ENCODE peak calls at places on chromosome 4, in seven cellular contexts. C, M, Z, X, T, A and D are unnamed samples.
A peak's percentile ranks its signal among the peaks of the same experiment; 100 is the strongest.

GRCh38 chr4:39279416-39279815 is 86.7 kb downstream of the RFC1 start:
- DNase-seq in C (no peak), Z (no peak), X (no peak), M (no peak), A (no peak), T (no peak), D (no peak)

GRCh38 chr4:11739992-11740391 is 311.3 kb upstream of the HS3ST1 start:
- DNase-seq in C (no peak), M (no peak), A (no peak), T (no peak), X (no peak), Z (no peak), D (no peak)

GRCh38 chr4:177492022-177492421 is 49.8 kb upstream of the AGA start:
- DNase-seq in T (no peak), M (no peak), A (no peak), Z (no peak), X (no peak), C (no peak), D (no peak)

GRCh38 chr4:99293357-99293756 is 2.6 kb upstream of the ADH1A start:
- DNase-seq in X (no peak), A (no peak), Z (no peak), M (no peak), T (no peak), C (no peak), D (no peak)

GRCh38 chr4:7992846-7993245 is 53.2 kb upstream of the AFAP1 start:
- DNase-seq in Z (no peak), X (no peak), A (no peak), T (no peak), M (no peak), C (no peak), D (no peak)

GRCh38 chr4:24923550-24923949 is 10.7 kb upstream of the CCDC149 start:
- DNase-seq in T (no peak), Z (no peak), C (no peak), A (no peak), M (no peak), X (no peak), D (no peak)

GRCh38 chr4:148065069-148065468 is 333.2 kb downstream of the ARHGAP10 start:
- DNase-seq in A (no peak), M (no peak), T (no peak), Z (no peak), C (peak; percentile 54), X (no peak), D (no peak)

GRCh38 chr4:114905017-114905416 is 208.4 kb downstream of the NDST4 start:
- DNase-seq in T (no peak), C (no peak), M (no peak), A (no peak), X (no peak), Z (no peak), D (no peak)

GRCh38 chr4:70992354-70992753 is 1.1 kb upstream of the DCK start:
- DNase-seq in X (no peak), Z (no peak), T (no peak), C (no peak), A (no peak), M (peak; percentile 35), D (no peak)

GRCh38 chr4:168866635-168867034 is 143.4 kb downstream of the CBR4 start:
- DNase-seq in M (no peak), C (no peak), T (no peak), Z (no peak), A (no peak), X (no peak), D (no peak)

GRCh38 chr4:168867128-168867527 is 142.9 kb downstream of the CBR4 start:
- DNase-seq in T (no peak), M (no peak), X (no peak), Z (no peak), C (no peak), A (no peak), D (no peak)

GRCh38 chr4:168863719-168864632 is 146.1 kb downstream of the CBR4 start:
- DNase-seq in Z (no peak), A (no peak), C (no peak), X (no peak), T (no peak), M (no peak), D (no peak)

GRCh38 chr4:168865854-168866253 is 144.2 kb downstream of the CBR4 start:
- DNase-seq in Z (no peak), X (no peak), T (no peak), C (no peak), M (no peak), A (no peak), D (no peak)

DNA sequence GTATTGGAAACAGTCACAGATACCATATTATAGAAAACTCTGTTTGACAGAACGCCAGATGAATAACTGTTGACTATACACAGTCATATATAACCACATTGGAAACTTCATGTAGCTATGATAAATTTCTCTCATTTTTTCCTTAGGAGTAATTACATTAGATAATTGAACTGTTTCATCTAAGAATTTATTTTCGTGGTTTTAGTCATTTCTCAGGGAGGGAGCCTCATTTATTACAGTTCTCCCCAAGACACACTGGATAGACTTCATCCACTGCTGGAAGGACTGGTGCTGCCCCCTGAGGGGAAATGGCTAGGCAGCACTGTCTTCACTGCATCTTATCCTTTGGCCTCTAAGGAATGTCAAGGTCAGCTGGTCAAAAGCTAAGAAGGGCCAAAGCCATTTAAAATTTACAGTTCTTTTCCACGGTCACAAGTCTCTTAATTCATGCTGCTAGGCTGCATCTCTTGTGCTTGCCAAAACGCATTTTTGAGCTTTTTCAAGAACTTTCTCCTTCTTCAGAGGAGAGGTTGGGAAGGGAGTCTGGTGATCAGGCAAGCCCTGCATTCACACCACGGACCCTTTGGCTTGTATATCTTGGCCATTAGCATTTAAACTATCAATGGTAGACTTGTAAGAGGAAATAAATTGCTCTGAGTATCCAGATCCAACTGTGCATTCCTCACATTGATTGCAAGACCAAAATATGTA is 145.1 kb downstream of the CBR4 start:
- DNase-seq in Z (no peak), T (no peak), X (no peak), A (no peak), C (no peak), M (no peak), D (no peak)
- TF ChIP-seq CTCF in Z (no peak), T (no peak), X (peak; percentile 27), A (no peak), C (peak; percentile 52), M (no peak), D (no peak)

GRCh38 chr4:76426272-76426671 is 5.3 kb upstream of the CCDC158 start:
- DNase-seq in X (no peak), T (no peak), A (no peak), C (no peak), M (no peak), Z (no peak), D (no peak)
- TF ChIP-seq CTCF in X (no peak), T (no peak), A (no peak), C (no peak), M (no peak), Z (no peak), D (peak; percentile 15)

GRCh38 chr4:21790437-21791029 is 158.0 kb downstream of the KCNIP4 start:
- DNase-seq in A (no peak), X (no peak), Z (no peak), M (no peak), C (no peak), T (no peak), D (peak; percentile 4)
- TF ChIP-seq CTCF in A (peak; percentile 4), X (peak; percentile 32), Z (no peak), M (no peak), C (peak; percentile 41), T (peak; percentile 55), D (peak; percentile 37)

GRCh38 chr4:23036921-23037495 is 344.3 kb downstream of the GBA3 start:
- DNase-seq in X (no peak), T (no peak), Z (no peak), A (no peak), M (no peak), C (no peak), D (no peak)
- TF ChIP-seq CTCF in X (no peak), T (no peak), Z (no peak), A (no peak), M (no peak), C (no peak), D (no peak)

GRCh38 chr4:184312126-184312525 is 94.5 kb upstream of the ENPP6 start:
- DNase-seq in T (no peak), C (no peak), Z (no peak), M (no peak), A (no peak), X (no peak), D (no peak)

GRCh38 chr4:184309241-184310170 is 91.8 kb upstream of the ENPP6 start:
- DNase-seq in M (no peak), T (no peak), X (no peak), A (no peak), C (no peak), Z (no peak), D (no peak)

GRCh38 chr4:184310881-184311709 is 93.4 kb upstream of the ENPP6 start:
- DNase-seq in M (no peak), Z (no peak), A (no peak), C (no peak), X (no peak), T (no peak), D (no peak)

GRCh38 chr4:184313058-184313709 is 95.5 kb upstream of the ENPP6 start:
- DNase-seq in X (no peak), M (no peak), T (no peak), A (no peak), C (no peak), Z (no peak), D (no peak)

GRCh38 chr4:184310171-184310567 is 92.5 kb upstream of the ENPP6 start:
- DNase-seq in C (no peak), Z (no peak), A (peak; percentile 33), T (peak; percentile 62), M (no peak), X (peak; percentile 61), D (no peak)
- TF ChIP-seq CTCF in C (no peak), Z (no peak), A (peak; percentile 14), T (peak; percentile 61), M (no peak), X (peak; percentile 44), D (peak; percentile 55)

DNA sequence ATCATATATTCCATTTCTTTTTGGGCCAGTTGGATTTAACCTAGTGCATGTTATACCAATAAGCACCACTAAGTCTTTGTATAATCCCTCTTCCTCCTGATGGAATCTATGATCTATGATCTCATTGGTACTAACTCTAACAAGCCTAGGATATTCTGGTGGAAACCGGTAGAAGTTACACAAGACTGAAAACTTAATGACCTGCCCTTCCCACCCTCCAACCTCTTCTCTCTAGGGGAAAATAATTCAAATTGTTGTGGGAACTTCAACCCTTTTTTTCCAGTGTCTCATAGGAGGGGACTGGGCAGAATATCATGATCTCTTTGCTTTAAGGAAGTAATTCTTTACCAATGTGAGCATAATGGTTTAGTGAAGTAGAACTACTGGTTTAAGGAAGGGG is 289.5 kb upstream of the BOD1L1 start:
- DNase-seq in Z (no peak), X (no peak), C (no peak), A (no peak), M (no peak), T (no peak), D (no peak)
- TF ChIP-seq CTCF in Z (no peak), X (no peak), C (no peak), A (no peak), M (no peak), T (no peak), D (no peak)

DNA sequence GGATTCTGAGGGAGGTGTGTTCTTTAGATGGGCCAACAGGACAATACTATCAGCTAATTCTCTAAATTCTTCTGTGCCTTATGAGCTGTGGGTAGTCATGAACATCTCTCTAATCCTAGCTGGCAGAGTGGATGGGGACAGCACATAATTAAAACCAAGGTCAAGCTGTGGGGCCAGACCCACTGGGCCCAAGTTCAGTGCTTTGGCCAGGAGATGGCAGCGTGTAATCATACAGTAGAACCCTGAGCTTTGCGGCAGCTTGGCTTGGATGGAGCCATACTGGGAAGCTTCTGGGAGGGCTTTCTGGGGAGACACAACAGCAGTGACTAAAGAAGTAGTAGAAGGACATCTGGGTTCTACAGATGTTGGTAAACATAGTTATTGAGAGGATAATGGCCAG is 140.3 kb upstream of the CXCL13 start:
- DNase-seq in T (no peak), C (no peak), Z (no peak), X (no peak), M (no peak), A (no peak), D (no peak)
- TF ChIP-seq CTCF in T (no peak), C (peak; percentile 12), Z (no peak), X (peak; percentile 42), M (no peak), A (peak; percentile 17), D (peak; percentile 45)